ENCODE peak calls at places on chromosomes 12 and 14, in five cellular contexts. E is cardiac muscle cell; U is iris pigment epithelial cell; L is germinal center; T is CD4-positive, alpha-beta T cell. A is an unnamed sample.

GRCh38 chr12:115468087-115468510 is 784.1 kb upstream of the TBX3 start:
- DNase-seq in U (no peak), T (no peak), E (no peak), L (no peak), A (no peak)

GRCh38 chr14:20714593-20715250 is 26.2 kb downstream of the ANG start:
- DNase-seq in T (no peak), U (peak; percentile 59), L (no peak), E (no peak), A (no peak)

GRCh38 chr12:62268956-62269355 is 8.8 kb downstream of the USP15 start:
- DNase-seq in L (no peak), U (peak; percentile 84), T (no peak), E (no peak), A (no peak)

GRCh38 chr12:88578821-88579518 is 1.3 kb downstream of the KITLG start:
- DNase-seq in L (no peak), U (peak; percentile 32), E (peak; percentile 38), T (no peak), A (no peak)

GRCh38 chr14:26199599-26200370 is 398.0 kb downstream of the NOVA1 start:
- DNase-seq in L (no peak), E (no peak), T (no peak), U (peak; percentile 69), A (no peak)

GRCh38 chr12:51460519-51460918 is 35.9 kb downstream of the SLC4A8 start:
- DNase-seq in L (no peak), T (no peak), U (no peak), E (no peak), A (no peak)

GRCh38 chr12:26124491-26125450 is at the start of gene BHLHE41:
- DNase-seq in E (peak; percentile 54), T (no peak), U (peak; percentile 67), L (peak; percentile 29), A (peak; percentile 41)

GRCh38 chr14:69044965-69045555 is 66.0 kb upstream of the ACTN1 start:
- DNase-seq in L (no peak), E (no peak), U (peak; percentile 67), T (no peak), A (no peak)

GRCh38 chr14:50319721-50320120 is 7.6 kb downstream of the DMAC2L start:
- DNase-seq in E (no peak), T (no peak), U (peak; percentile 26), L (no peak), A (no peak)